ENCODE peak calls at places on chromosomes 3 and 15, in six cellular contexts. One of them, this sample, is unnamed.

GRCh38 chr3:31929826-31930502 is 51.1 kb downstream of the OSBPL10 start:
- DNase-seq in H54: no peak
- DNase-seq in IMR-90: no peak
- DNase-seq in activated B cell treated with CpG ODN at 0.5 μM for 24 hours: no peak
- DNase-seq in pons: no peak
- DNase-seq in activated T-cell treated with anti-CD3 and anti-CD28 coated beads for 24 hours: no peak
- DNase-seq in this sample: no peak

GRCh38 chr3:159616234-159616825 is 372.3 kb upstream of the IL12A start:
- DNase-seq in H54: no peak
- DNase-seq in IMR-90: peak
- DNase-seq in activated B cell treated with CpG ODN at 0.5 μM for 24 hours: no peak
- DNase-seq in pons: peak
- DNase-seq in activated T-cell treated with anti-CD3 and anti-CD28 coated beads for 24 hours: no peak
- DNase-seq in this sample: no peak

GRCh38 chr3:188531210-188531609 is 377.3 kb downstream of the LPP start:
- DNase-seq in H54: no peak
- DNase-seq in IMR-90: peak
- DNase-seq in activated B cell treated with CpG ODN at 0.5 μM for 24 hours: no peak
- DNase-seq in pons: no peak
- DNase-seq in activated T-cell treated with anti-CD3 and anti-CD28 coated beads for 24 hours: no peak
- DNase-seq in this sample: no peak

GRCh38 chr3:47404955-47405790 is 24.4 kb downstream of the PTPN23 start:
- DNase-seq in H54: no peak
- DNase-seq in IMR-90: no peak
- DNase-seq in activated B cell treated with CpG ODN at 0.5 μM for 24 hours: no peak
- DNase-seq in pons: peak
- DNase-seq in activated T-cell treated with anti-CD3 and anti-CD28 coated beads for 24 hours: no peak
- DNase-seq in this sample: no peak

GRCh38 chr3:194009892-194010533 is 125.9 kb upstream of the HES1 start:
- DNase-seq in H54: no peak
- DNase-seq in IMR-90: no peak
- DNase-seq in activated B cell treated with CpG ODN at 0.5 μM for 24 hours: no peak
- DNase-seq in pons: no peak
- DNase-seq in activated T-cell treated with anti-CD3 and anti-CD28 coated beads for 24 hours: no peak
- DNase-seq in this sample: no peak

GRCh38 chr3:38131621-38132369 is 5.1 kb downstream of the ACAA1 start:
- DNase-seq in H54: no peak
- DNase-seq in IMR-90: peak
- DNase-seq in activated B cell treated with CpG ODN at 0.5 μM for 24 hours: no peak
- DNase-seq in pons: no peak
- DNase-seq in activated T-cell treated with anti-CD3 and anti-CD28 coated beads for 24 hours: no peak
- DNase-seq in this sample: no peak

GRCh38 chr15:92528736-92529135 is 126.8 kb downstream of the FAM174B start:
- DNase-seq in H54: no peak
- DNase-seq in IMR-90: no peak
- DNase-seq in activated B cell treated with CpG ODN at 0.5 μM for 24 hours: no peak
- DNase-seq in pons: no peak
- DNase-seq in activated T-cell treated with anti-CD3 and anti-CD28 coated beads for 24 hours: no peak
- DNase-seq in this sample: no peak

GRCh38 chr15:44087578-44088190 is 107.4 kb downstream of the FRMD5 start:
- DNase-seq in H54: peak
- DNase-seq in IMR-90: peak
- DNase-seq in activated B cell treated with CpG ODN at 0.5 μM for 24 hours: no peak
- DNase-seq in pons: no peak
- DNase-seq in activated T-cell treated with anti-CD3 and anti-CD28 coated beads for 24 hours: no peak
- DNase-seq in this sample: no peak

GRCh38 chr3:73546961-73547360 is 77.8 kb downstream of the PDZRN3 start:
- DNase-seq in H54: no peak
- DNase-seq in IMR-90: peak
- DNase-seq in activated B cell treated with CpG ODN at 0.5 μM for 24 hours: no peak
- DNase-seq in pons: no peak
- DNase-seq in activated T-cell treated with anti-CD3 and anti-CD28 coated beads for 24 hours: no peak
- DNase-seq in this sample: no peak

GRCh38 chr3:146968204-146968651 is 363.1 kb upstream of the PLSCR5 start:
- DNase-seq in H54: peak
- DNase-seq in IMR-90: peak
- DNase-seq in activated B cell treated with CpG ODN at 0.5 μM for 24 hours: no peak
- DNase-seq in pons: peak
- DNase-seq in activated T-cell treated with anti-CD3 and anti-CD28 coated beads for 24 hours: no peak
- DNase-seq in this sample: no peak

GRCh38 chr3:82977871-82978270 is 1216.4 kb upstream of the GBE1 start:
- DNase-seq in H54: no peak
- DNase-seq in IMR-90: no peak
- DNase-seq in activated B cell treated with CpG ODN at 0.5 μM for 24 hours: no peak
- DNase-seq in pons: no peak
- DNase-seq in activated T-cell treated with anti-CD3 and anti-CD28 coated beads for 24 hours: no peak
- DNase-seq in this sample: no peak

GRCh38 chr3:31968391-31968926 is 12.6 kb downstream of the OSBPL10 start:
- DNase-seq in H54: no peak
- DNase-seq in IMR-90: peak
- DNase-seq in activated B cell treated with CpG ODN at 0.5 μM for 24 hours: no peak
- DNase-seq in pons: no peak
- DNase-seq in activated T-cell treated with anti-CD3 and anti-CD28 coated beads for 24 hours: no peak
- DNase-seq in this sample: no peak

GRCh38 chr3:141262306-141262705 is 30.7 kb downstream of the PXYLP1 start:
- DNase-seq in H54: peak
- DNase-seq in IMR-90: peak
- DNase-seq in activated B cell treated with CpG ODN at 0.5 μM for 24 hours: no peak
- DNase-seq in pons: no peak
- DNase-seq in activated T-cell treated with anti-CD3 and anti-CD28 coated beads for 24 hours: no peak
- DNase-seq in this sample: no peak

GRCh38 chr3:101950985-101951733 is 101.8 kb downstream of the NFKBIZ start:
- DNase-seq in H54: no peak
- DNase-seq in IMR-90: no peak
- DNase-seq in activated B cell treated with CpG ODN at 0.5 μM for 24 hours: no peak
- DNase-seq in pons: no peak
- DNase-seq in activated T-cell treated with anti-CD3 and anti-CD28 coated beads for 24 hours: no peak
- DNase-seq in this sample: no peak

GRCh38 chr15:57158997-57159668 is 217.2 kb upstream of the CGNL1 start:
- DNase-seq in H54: no peak
- DNase-seq in IMR-90: no peak
- DNase-seq in activated B cell treated with CpG ODN at 0.5 μM for 24 hours: no peak
- DNase-seq in pons: peak
- DNase-seq in activated T-cell treated with anti-CD3 and anti-CD28 coated beads for 24 hours: no peak
- DNase-seq in this sample: no peak

GRCh38 chr3:32239638-32240550 is 1.4 kb downstream of the CMTM8 start:
- DNase-seq in H54: no peak
- DNase-seq in IMR-90: no peak
- DNase-seq in activated B cell treated with CpG ODN at 0.5 μM for 24 hours: no peak
- DNase-seq in pons: no peak
- DNase-seq in activated T-cell treated with anti-CD3 and anti-CD28 coated beads for 24 hours: peak
- DNase-seq in this sample: peak

GRCh38 chr3:37964716-37965115 is 25.9 kb upstream of the VILL start:
- DNase-seq in H54: no peak
- DNase-seq in IMR-90: no peak
- DNase-seq in activated B cell treated with CpG ODN at 0.5 μM for 24 hours: no peak
- DNase-seq in pons: no peak
- DNase-seq in activated T-cell treated with anti-CD3 and anti-CD28 coated beads for 24 hours: no peak
- DNase-seq in this sample: no peak

GRCh38 chr3:188179006-188179966 is 25.3 kb downstream of the LPP start:
- DNase-seq in H54: no peak
- DNase-seq in IMR-90: peak
- DNase-seq in activated B cell treated with CpG ODN at 0.5 μM for 24 hours: no peak
- DNase-seq in pons: no peak
- DNase-seq in activated T-cell treated with anti-CD3 and anti-CD28 coated beads for 24 hours: no peak
- DNase-seq in this sample: no peak

GRCh38 chr15:48414015-48414414 is 82.8 kb downstream of the DUT start:
- DNase-seq in H54: no peak
- DNase-seq in IMR-90: peak
- DNase-seq in activated B cell treated with CpG ODN at 0.5 μM for 24 hours: no peak
- DNase-seq in pons: no peak
- DNase-seq in activated T-cell treated with anti-CD3 and anti-CD28 coated beads for 24 hours: no peak
- DNase-seq in this sample: no peak

GRCh38 chr3:138511990-138512389 is 77.6 kb downstream of the ESYT3 start:
- DNase-seq in H54: no peak
- DNase-seq in IMR-90: no peak
- DNase-seq in activated B cell treated with CpG ODN at 0.5 μM for 24 hours: no peak
- DNase-seq in pons: no peak
- DNase-seq in activated T-cell treated with anti-CD3 and anti-CD28 coated beads for 24 hours: no peak
- DNase-seq in this sample: no peak